ENCODE peak calls at places on chromosomes 4 and X, in ten cellular contexts. M is epithelial cell of esophagus; Y is activated CD8-positive, alpha-beta T cell treated with anti-CD3 and anti-CD28 coated beads for 36 hours; T is suprapubic skin; W is HFFc6; C is AG04450; S is astrocyte of the spinal cord; V is heart left ventricle; A is cardiac muscle cell; Z is body of pancreas. J is an unnamed sample.

GRCh38 chr4:94889961-94890360 is 132.2 kb downstream of the BMPR1B start:
- DNase-seq in W (no peak), Y (no peak), V (no peak), S (peak), T (no peak), Z (no peak), A (peak), C (peak), M (peak), J (no peak)

GRCh38 chrX:94545722-94546121 is 871.7 kb downstream of the FAM133A start:
- DNase-seq in Z (no peak), Y (no peak), W (no peak), V (no peak), A (no peak), T (no peak), S (no peak), M (peak), C (no peak), J (no peak)

GRCh38 chr4:176482972-176483371 is 163.2 kb downstream of the SPCS3 start:
- DNase-seq in S (no peak), Y (no peak), M (no peak), T (no peak), Z (no peak), W (no peak), C (no peak), V (no peak), A (no peak), J (no peak)

GRCh38 chrX:68498044-68498507 is 775 bp upstream of the YIPF6 start:
- DNase-seq in C (no peak), W (peak), A (no peak), T (no peak), Y (peak), Z (no peak), S (peak), V (no peak), M (peak), J (no peak)

GRCh38 chr4:110824344-110824743 is 201.5 kb upstream of the PITX2 start:
- DNase-seq in T (no peak), A (no peak), Y (no peak), S (no peak), M (no peak), Z (no peak), V (no peak), C (no peak), W (no peak), J (no peak)

GRCh38 chr4:147924604-147925412 is 192.9 kb downstream of the ARHGAP10 start:
- DNase-seq in V (no peak), Y (peak), C (no peak), Z (peak), T (no peak), W (peak), M (peak), S (peak), A (peak), J (peak)

GRCh38 chrX:66602381-66602938 is 36.4 kb downstream of the EDA2R start:
- DNase-seq in M (no peak), W (no peak), V (no peak), T (no peak), C (no peak), S (no peak), Z (no peak), A (no peak), Y (no peak), J (no peak)

GRCh38 chrX:56798866-56799864 is 70.1 kb downstream of the NBDY start:
- DNase-seq in Z (peak), Y (no peak), T (peak), A (no peak), M (no peak), S (no peak), V (no peak), C (no peak), W (no peak), J (no peak)

GRCh38 chr4:31482691-31483090 is 762.5 kb downstream of the PCDH7 start:
- DNase-seq in T (no peak), Y (no peak), V (no peak), C (no peak), S (no peak), W (no peak), M (no peak), Z (no peak), A (no peak), J (no peak)

GRCh38 chrX:13401724-13402123 is 81.9 kb upstream of the ATXN3L start:
- DNase-seq in Y (no peak), Z (no peak), V (no peak), S (no peak), C (no peak), A (no peak), W (no peak), M (no peak), T (no peak), J (no peak)

GRCh38 chrX:65866762-65867161 is 173.1 kb downstream of the VSIG4 start:
- DNase-seq in Y (no peak), C (no peak), W (no peak), T (no peak), V (no peak), S (no peak), A (no peak), M (no peak), Z (no peak), J (no peak)

GRCh38 chrX:73965833-73966232 is 338.1 kb upstream of the ZCCHC13 start:
- DNase-seq in C (no peak), A (no peak), W (no peak), V (no peak), Y (no peak), M (no peak), T (no peak), S (no peak), Z (no peak), J (no peak)

GRCh38 chr4:55819634-55820033 is at the start of gene EXOC1L:
- DNase-seq in C (no peak), A (peak), Y (peak), Z (no peak), V (no peak), T (no peak), M (no peak), S (peak), W (no peak), J (peak)

GRCh38 chrX:48649109-48649508 is 34.5 kb upstream of the WAS start:
- DNase-seq in M (peak), Z (no peak), Y (no peak), A (no peak), T (no peak), C (no peak), V (no peak), W (no peak), S (no peak), J (no peak)

GRCh38 chr4:74555231-74555630 is 110.3 kb downstream of the AREG start:
- DNase-seq in C (peak), V (no peak), Y (no peak), S (peak), Z (no peak), W (peak), A (no peak), T (no peak), M (peak), J (no peak)

GRCh38 chr4:143482753-143483362 is 30.6 kb upstream of the SMARCA5 start:
- DNase-seq in Y (peak), W (peak), S (peak), Z (peak), V (no peak), M (peak), T (no peak), A (peak), C (peak), J (peak)

GRCh38 chr4:24794916-24795665 is at the start of gene SOD3:
- DNase-seq in W (peak), A (peak), Y (no peak), M (peak), S (peak), C (peak), Z (peak), V (peak), T (peak), J (peak)

GRCh38 chr4:81845273-81845672 is 373.6 kb upstream of the RASGEF1B start:
- DNase-seq in M (no peak), Z (no peak), C (no peak), W (no peak), V (no peak), T (no peak), S (no peak), Y (no peak), A (peak), J (no peak)

GRCh38 chr4:57103051-57103450 is 7.1 kb downstream of the IGFBP7 start:
- DNase-seq in V (peak), Y (no peak), T (no peak), M (no peak), Z (no peak), S (peak), W (no peak), C (no peak), A (peak), J (no peak)

GRCh38 chrX:43720961-43721360 is 64.9 kb downstream of the MAOA start:
- DNase-seq in V (no peak), S (no peak), Z (no peak), W (no peak), T (no peak), A (no peak), Y (no peak), M (no peak), C (no peak), J (no peak)

GRCh38 chrX:56057325-56057724 is 174.8 kb upstream of the KLF8 start:
- DNase-seq in Z (no peak), A (no peak), M (no peak), S (no peak), C (no peak), T (peak), Y (no peak), W (no peak), V (no peak), J (no peak)

GRCh38 chr4:183798249-183798920 is 106.7 kb upstream of the STOX2 start:
- DNase-seq in Z (no peak), A (no peak), Y (peak), C (no peak), V (no peak), W (no peak), T (no peak), M (peak), S (no peak), J (no peak)

GRCh38 chr4:185849543-185850185 is 37.7 kb upstream of the SORBS2 start:
- DNase-seq in S (no peak), T (peak), Y (no peak), V (peak), W (no peak), Z (peak), A (peak), M (no peak), C (no peak), J (no peak)

GRCh38 chr4:74503580-74503979 is 58.6 kb downstream of the AREG start:
- DNase-seq in A (peak), C (no peak), Y (no peak), V (no peak), S (peak), W (peak), T (no peak), M (peak), Z (no peak), J (no peak)

GRCh38 chr4:74751247-74751646 is 43.1 kb downstream of the BTC start:
- DNase-seq in M (no peak), C (no peak), V (no peak), T (no peak), W (no peak), S (no peak), Y (no peak), A (no peak), Z (no peak), J (no peak)

GRCh38 chrX:11352296-11352741 is 59.1 kb downstream of the AMELX start:
- DNase-seq in W (no peak), V (no peak), Y (no peak), T (no peak), C (no peak), A (peak), S (no peak), M (peak), Z (no peak), J (no peak)

GRCh38 chr4:40621592-40622512 is 7.8 kb downstream of the RBM47 start:
- DNase-seq in S (peak), Y (peak), T (peak), W (peak), V (peak), Z (peak), C (peak), A (peak), M (peak), J (no peak)

DNA sequence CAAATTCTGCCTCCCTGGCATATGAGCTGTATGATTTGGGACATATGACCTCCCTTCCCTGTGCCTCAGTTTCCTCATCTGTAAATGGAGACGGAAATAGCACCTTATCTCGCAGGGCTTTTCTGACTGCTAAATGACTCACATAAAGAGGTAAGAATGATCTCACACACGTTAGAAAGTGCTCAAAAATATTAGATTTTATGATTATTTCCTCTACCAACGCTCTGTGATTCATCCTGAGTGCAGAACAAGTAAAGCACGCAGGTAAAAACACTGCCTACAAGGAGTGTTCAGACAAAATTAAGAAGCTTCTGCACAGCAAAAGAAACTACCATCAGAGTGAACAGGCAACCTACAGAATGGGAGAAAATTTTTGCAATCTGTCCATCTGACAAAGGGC is 21.1 kb downstream of the ACSL1 start:
- DNase-seq in S (no peak), Y (no peak), Z (no peak), A (no peak), M (no peak), W (no peak), V (no peak), T (no peak), C (no peak), J (no peak)
- TF ChIP-seq CTCF in S (no peak), Y (no peak), Z (no peak), A (no peak), M (no peak), W (no peak), V (no peak), T (no peak), C (no peak), J (no peak)

GRCh38 chr4:125526420-125526819 is 211.7 kb downstream of the FAT4 start:
- DNase-seq in W (no peak), S (no peak), T (no peak), V (no peak), M (no peak), Y (no peak), A (no peak), Z (no peak), C (no peak), J (no peak)
- TF ChIP-seq CTCF in W (peak), S (no peak), T (no peak), V (no peak), M (peak), Y (no peak), A (no peak), Z (no peak), C (peak), J (peak)

GRCh38 chr4:105994061-105994460 is 98.8 kb downstream of the NPNT start:
- DNase-seq in Y (no peak), V (no peak), W (no peak), T (no peak), C (no peak), Z (no peak), A (no peak), S (no peak), M (peak), J (no peak)

GRCh38 chr4:105990933-105991332 is 95.7 kb downstream of the NPNT start:
- DNase-seq in Z (peak), Y (no peak), S (peak), M (peak), T (peak), W (peak), V (peak), C (no peak), A (peak), J (no peak)

GRCh38 chr4:105989411-105990242 is 94.4 kb downstream of the NPNT start:
- DNase-seq in M (no peak), C (no peak), S (no peak), T (no peak), Z (no peak), W (peak), A (no peak), V (no peak), Y (no peak), J (no peak)

GRCh38 chr4:105992641-105993305 is 97.5 kb downstream of the NPNT start:
- DNase-seq in T (no peak), V (no peak), Y (no peak), W (no peak), Z (no peak), M (peak), C (no peak), S (peak), A (no peak), J (no peak)

GRCh38 chr4:105991726-105992125 is 96.5 kb downstream of the NPNT start:
- DNase-seq in S (no peak), M (no peak), Z (no peak), T (no peak), A (no peak), C (no peak), Y (no peak), V (no peak), W (no peak), J (no peak)
- TF ChIP-seq CTCF in S (no peak), M (no peak), Z (no peak), T (no peak), A (no peak), C (no peak), Y (no peak), V (no peak), W (no peak), J (no peak)

GRCh38 chr4:170226288-170226687 is 136.5 kb upstream of the AADAT start:
- DNase-seq in Z (no peak), C (no peak), M (no peak), A (no peak), T (no peak), S (no peak), V (no peak), W (no peak), Y (no peak), J (no peak)

GRCh38 chr4:170229021-170229420 is 139.3 kb upstream of the AADAT start:
- DNase-seq in Y (no peak), V (no peak), Z (no peak), M (peak), A (no peak), C (no peak), T (no peak), S (no peak), W (no peak), J (no peak)

GRCh38 chr4:170231377-170231776 is 141.6 kb upstream of the AADAT start:
- DNase-seq in S (no peak), Y (no peak), A (no peak), Z (no peak), W (no peak), M (no peak), C (no peak), T (no peak), V (no peak), J (no peak)

GRCh38 chr4:170230242-170230641 is 140.5 kb upstream of the AADAT start:
- DNase-seq in Y (no peak), M (no peak), W (no peak), V (no peak), T (no peak), Z (no peak), A (no peak), S (no peak), C (no peak), J (no peak)

DNA sequence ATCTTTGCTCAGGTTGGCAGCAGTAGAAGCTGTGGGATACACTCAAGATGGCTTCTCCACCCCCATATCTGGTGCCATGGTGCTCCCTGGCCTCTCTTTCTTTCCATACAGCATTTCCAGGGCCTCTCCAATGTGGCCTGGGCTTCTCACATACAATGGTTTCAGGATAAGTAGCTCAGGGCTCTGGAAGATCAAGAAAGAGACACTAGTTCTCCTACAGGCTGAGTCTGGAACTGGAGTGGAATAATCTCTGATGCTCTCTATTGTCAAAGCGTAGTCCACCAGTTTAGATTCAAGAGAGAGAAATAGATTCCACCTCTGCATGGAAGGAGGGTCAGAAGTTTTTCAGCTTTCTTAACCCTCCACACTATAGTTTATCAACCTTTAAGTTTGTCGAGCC is 138.2 kb upstream of the AADAT start:
- DNase-seq in V (no peak), S (no peak), W (no peak), Z (no peak), Y (no peak), T (no peak), A (no peak), C (no peak), M (no peak), J (no peak)
- TF ChIP-seq CTCF in V (no peak), S (no peak), W (no peak), Z (no peak), Y (no peak), T (no peak), A (no peak), C (no peak), M (peak), J (peak)

DNA sequence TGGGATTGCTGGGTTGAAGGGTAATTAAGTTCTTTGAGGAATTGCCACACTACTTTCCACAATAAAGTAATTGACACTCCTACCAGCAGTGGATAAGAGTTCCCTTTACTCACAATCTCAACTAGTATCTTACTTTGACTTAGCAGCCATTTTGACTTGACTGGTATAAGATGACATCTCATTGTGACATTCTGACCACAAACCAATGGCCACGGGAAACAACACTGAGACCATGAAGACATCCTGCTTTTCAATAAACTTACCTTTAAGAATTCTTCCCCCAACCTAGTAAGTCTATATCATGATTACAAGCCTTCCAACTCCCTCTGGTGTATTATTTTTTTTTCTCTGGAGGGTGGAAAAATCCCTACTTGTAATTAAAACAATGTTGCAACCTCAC is 66.9 kb upstream of the WDR1 start:
- DNase-seq in M (no peak), C (no peak), W (no peak), A (no peak), Z (no peak), T (no peak), V (no peak), Y (peak), S (no peak), J (no peak)
- TF ChIP-seq CTCF in M (no peak), C (no peak), W (no peak), A (no peak), Z (no peak), T (no peak), V (no peak), Y (no peak), S (no peak), J (no peak)

GRCh38 chrX:107542500-107542899 is 85.8 kb upstream of the PRPS1 start:
- DNase-seq in S (peak), C (no peak), W (no peak), M (peak), T (no peak), Y (no peak), Z (no peak), A (peak), V (no peak), J (peak)

GRCh38 chrX:107541244-107541643 is 87.1 kb upstream of the PRPS1 start:
- DNase-seq in T (no peak), Y (no peak), A (no peak), S (no peak), C (no peak), W (peak), Z (no peak), V (no peak), M (no peak), J (no peak)

DNA sequence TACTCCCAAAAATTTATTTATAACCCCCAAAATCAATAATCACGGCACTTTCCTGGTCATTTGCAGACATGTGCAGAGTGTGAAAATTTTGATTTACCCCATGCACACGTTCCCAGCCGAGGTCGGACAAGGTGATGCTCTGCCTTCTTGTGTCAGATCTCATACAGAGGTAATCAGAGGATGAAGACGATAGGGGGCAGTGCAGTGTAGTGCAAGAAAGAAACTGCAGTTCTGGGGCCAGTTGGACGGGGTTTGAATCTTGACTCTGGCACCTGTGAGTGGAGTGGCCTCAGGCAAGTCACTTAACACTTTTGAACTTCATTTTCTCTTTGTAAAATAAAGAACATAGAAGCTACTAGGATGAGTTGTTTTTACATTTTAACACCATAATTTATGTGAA is 88.4 kb downstream of the FRMPD3 start:
- DNase-seq in W (peak), S (peak), C (no peak), T (no peak), Y (peak), Z (peak), A (peak), V (no peak), M (peak), J (peak)
- TF ChIP-seq CTCF in W (peak), S (peak), C (peak), T (peak), Y (peak), Z (no peak), A (peak), V (peak), M (peak), J (peak)

GRCh38 chr4:17511950-17512795 is at the start of gene QDPR:
- DNase-seq in S (peak), Y (peak), A (peak), Z (peak), W (peak), M (peak), C (no peak), V (peak), T (peak), J (peak)
- TF ChIP-seq CTCF in S (peak), Y (peak), A (peak), Z (peak), W (peak), M (peak), C (peak), V (no peak), T (peak), J (peak)

GRCh38 chrX:8782595-8782994 is 18.6 kb downstream of the FAM9A start:
- DNase-seq in Z (no peak), A (no peak), V (no peak), C (no peak), W (no peak), T (no peak), S (no peak), Y (no peak), M (no peak), J (no peak)

GRCh38 chrX:8784162-8784561 is 17.0 kb downstream of the FAM9A start:
- DNase-seq in S (no peak), Y (no peak), Z (no peak), M (no peak), T (no peak), W (no peak), C (no peak), A (no peak), V (no peak), J (no peak)

GRCh38 chrX:8783100-8784098 is 17.8 kb downstream of the FAM9A start:
- DNase-seq in Z (peak), C (no peak), Y (peak), W (no peak), S (no peak), A (peak), M (peak), V (no peak), T (no peak), J (no peak)
- TF ChIP-seq CTCF in Z (peak), C (peak), Y (peak), W (peak), S (peak), A (peak), M (peak), V (peak), T (peak), J (peak)